ENCODE peak calls at places on chromosomes 16 and 17, in four cellular contexts. T, E, I and B are unnamed samples.

GRCh38 chr16:77613115-77613514 is 109.2 kb upstream of the NUDT7 start:
- DNase-seq in T (no peak), E (no peak), I (no peak), B (no peak)

GRCh38 chr16:566475-567361 is at the start of gene NHLRC4:
- DNase-seq in T (peak), E (no peak), I (no peak), B (peak)

GRCh38 chr17:15091825-15092224 is 173.3 kb downstream of the PMP22 start:
- DNase-seq in T (peak), E (no peak), I (no peak), B (no peak)

GRCh38 chr17:82416771-82417170 is 1.4 kb upstream of the HEXD start:
- DNase-seq in T (no peak), E (no peak), I (no peak), B (no peak)

GRCh38 chr17:43880420-43880991 is 26.8 kb downstream of the MPP2 start:
- DNase-seq in T (peak), E (peak), I (peak), B (peak)

GRCh38 chr16:80369559-80369958 is 171.2 kb upstream of the DYNLRB2 start:
- DNase-seq in T (no peak), E (no peak), I (no peak), B (no peak)

GRCh38 chr16:56483394-56483793 is 32.0 kb downstream of the OGFOD1 start:
- DNase-seq in T (no peak), E (no peak), I (no peak), B (no peak)

GRCh38 chr17:42345396-42346078 is 42.7 kb downstream of the STAT3 start:
- DNase-seq in T (no peak), E (no peak), I (no peak), B (no peak)

GRCh38 chr17:73304971-73305786 is 6.6 kb downstream of the CDC42EP4 start:
- DNase-seq in T (peak), E (peak), I (peak), B (no peak)

GRCh38 chr17:66351053-66351452 is 48.6 kb downstream of the PRKCA start:
- DNase-seq in T (no peak), E (no peak), I (peak), B (no peak)